ENCODE peak calls at places on chromosomes 3 and 15, in six cellular contexts. B is IMR-90, J is SK-N-SH, Z is A549, V is HepG2, H is K562. D is an unnamed sample.

GRCh38 chr15:35466476-35466875 is 79.5 kb downstream of the DPH6 start:
- DNase-seq in B (peak; percentile 13), J (no peak), Z (no peak), V (no peak), H (no peak), D (no peak)

GRCh38 chr3:105899528-105899927 is 30.7 kb upstream of the CBLB start:
- DNase-seq in B (peak; percentile 79), J (no peak), Z (no peak), V (no peak), H (no peak), D (no peak)

GRCh38 chr3:57952208-57952631 is 56.0 kb upstream of the FLNB start:
- DNase-seq in B (peak; percentile 96), J (peak; percentile 34), Z (no peak), V (peak; percentile 49), H (peak; percentile 22), D (no peak)

GRCh38 chr15:63323798-63324651 is 46.6 kb downstream of the APH1B start:
- DNase-seq in B (no peak), J (peak; percentile 31), Z (no peak), V (peak; percentile 3), H (no peak), D (no peak)

GRCh38 chr15:58438956-58439355 is 7.2 kb downstream of the LIPC start:
- DNase-seq in B (peak; percentile 46), J (peak; percentile 63), Z (peak; percentile 75), V (peak; percentile 77), H (peak; percentile 52), D (no peak)

GRCh38 chr3:158768881-158769518 is 32.9 kb upstream of the MFSD1 start:
- DNase-seq in B (peak; percentile 98), J (no peak), Z (no peak), V (peak; percentile 90), H (no peak), D (no peak)

GRCh38 chr15:89359471-89360293 is 25.1 kb upstream of the POLG start:
- DNase-seq in B (no peak), J (no peak), Z (no peak), V (no peak), H (no peak), D (no peak)

GRCh38 chr3:167750273-167750971 is 14.9 kb downstream of the SERPINI1 start:
- DNase-seq in B (no peak), J (no peak), Z (no peak), V (no peak), H (no peak), D (peak; percentile 52)

GRCh38 chr3:49602877-49603411 is 48.7 kb downstream of the BSN start:
- DNase-seq in B (no peak), J (no peak), Z (no peak), V (no peak), H (no peak), D (no peak)

GRCh38 chr15:92159906-92160841 is 233.5 kb upstream of the ST8SIA2 start:
- DNase-seq in B (no peak), J (peak; percentile 14), Z (no peak), V (no peak), H (no peak), D (no peak)

GRCh38 chr3:39473452-39474125 is 6.1 kb downstream of the MOBP start:
- DNase-seq in B (no peak), J (no peak), Z (no peak), V (no peak), H (no peak), D (no peak)

GRCh38 chr3:46107682-46108081 is 80.4 kb upstream of the XCR1 start:
- DNase-seq in B (no peak), J (no peak), Z (no peak), V (no peak), H (no peak), D (no peak)

GRCh38 chr15:73844356-73844755 is 29.0 kb upstream of the TBC1D21 start:
- DNase-seq in B (peak; percentile 44), J (no peak), Z (no peak), V (no peak), H (no peak), D (no peak)

GRCh38 chr3:10198761-10199688 is 34.3 kb downstream of the IRAK2 start:
- DNase-seq in B (peak; percentile 88), J (no peak), Z (peak; percentile 50), V (peak; percentile 12), H (peak; percentile 70), D (peak; percentile 80)

GRCh38 chr15:80210612-80211554 is 41.1 kb downstream of the CTXND1 start:
- DNase-seq in B (no peak), J (no peak), Z (no peak), V (no peak), H (no peak), D (no peak)

GRCh38 chr3:48370330-48370708 is 1.7 kb upstream of the FBXW12 start:
- DNase-seq in B (no peak), J (no peak), Z (no peak), V (no peak), H (no peak), D (no peak)

GRCh38 chr3:51391075-51391565 is at the start of gene RBM15B:
- DNase-seq in B (peak; percentile 96), J (peak; percentile 98), Z (peak; percentile 82), V (peak; percentile 90), H (peak; percentile 92), D (peak; percentile 80)

GRCh38 chr15:33852094-33852493 is 116.2 kb upstream of the CHRM5 start:
- DNase-seq in B (peak; percentile 17), J (no peak), Z (no peak), V (no peak), H (no peak), D (no peak)

GRCh38 chr3:107367353-107367752 is 9.9 kb upstream of the CCDC54 start:
- DNase-seq in B (peak; percentile 88), J (no peak), Z (peak; percentile 28), V (no peak), H (peak; percentile 65), D (no peak)

GRCh38 chr15:89893696-89894450 is at the start of gene AP3S2:
- DNase-seq in B (peak; percentile 94), J (peak; percentile 89), Z (peak; percentile 91), V (peak; percentile 87), H (peak; percentile 87), D (peak; percentile 73)

GRCh38 chr3:11601446-11602241 is 42.1 kb downstream of the VGLL4 start:
- DNase-seq in B (peak; percentile 39), J (no peak), Z (no peak), V (no peak), H (no peak), D (peak; percentile 47)

GRCh38 chr3:189712906-189713483 is 81.8 kb downstream of the TP63 start:
- DNase-seq in B (peak; percentile 29), J (no peak), Z (no peak), V (peak; percentile 7), H (no peak), D (no peak)

GRCh38 chr3:119296723-119297122 is 2.5 kb downstream of the ARHGAP31 start:
- DNase-seq in B (no peak), J (peak; percentile 59), Z (no peak), V (no peak), H (no peak), D (no peak)

GRCh38 chr15:75532413-75533250 is 46.5 kb downstream of the PTPN9 start:
- DNase-seq in B (peak; percentile 88), J (peak; percentile 50), Z (peak; percentile 64), V (peak; percentile 57), H (peak; percentile 47), D (no peak)

GRCh38 chr3:172042136-172042535 is 2.8 kb downstream of the FNDC3B start:
- DNase-seq in B (no peak), J (no peak), Z (no peak), V (no peak), H (no peak), D (no peak)

GRCh38 chr15:70158309-70158995 is 60.7 kb upstream of the TLE3 start:
- DNase-seq in B (no peak), J (no peak), Z (no peak), V (no peak), H (no peak), D (no peak)

GRCh38 chr3:72694398-72694797 is 153.8 kb downstream of the SHQ1 start:
- DNase-seq in B (peak; percentile 6), J (no peak), Z (no peak), V (no peak), H (no peak), D (no peak)

GRCh38 chr15:50145451-50145872 is 26.4 kb upstream of the ATP8B4 start:
- DNase-seq in B (peak; percentile 88), J (peak; percentile 67), Z (peak; percentile 65), V (peak; percentile 78), H (peak; percentile 60), D (peak; percentile 16)
- TF ChIP-seq SMC3 in B (peak; percentile 58), J (peak; percentile 62), Z (peak; percentile 89), V (peak; percentile 41), H (peak; percentile 4), D (peak; percentile 54)

GRCh38 chr15:52922871-52923270 is 132.7 kb upstream of the ONECUT1 start:
- DNase-seq in B (no peak), J (no peak), Z (no peak), V (no peak), H (no peak), D (no peak)
- TF ChIP-seq SMC3 in B (no peak), J (no peak), Z (no peak), V (no peak), H (no peak), D (no peak)

GRCh38 chr15:67803299-67803698 is 22.0 kb upstream of the SKOR1 start:
- DNase-seq in B (no peak), J (no peak), Z (no peak), V (no peak), H (no peak), D (no peak)

GRCh38 chr15:67801926-67802914 is 23.1 kb upstream of the SKOR1 start:
- DNase-seq in B (no peak), J (no peak), Z (no peak), V (no peak), H (no peak), D (no peak)

GRCh38 chr15:67796728-67797127 is 28.6 kb upstream of the SKOR1 start:
- DNase-seq in B (no peak), J (no peak), Z (no peak), V (no peak), H (no peak), D (no peak)

GRCh38 chr15:67801142-67801541 is 24.2 kb upstream of the SKOR1 start:
- DNase-seq in B (no peak), J (no peak), Z (no peak), V (no peak), H (no peak), D (no peak)

DNA sequence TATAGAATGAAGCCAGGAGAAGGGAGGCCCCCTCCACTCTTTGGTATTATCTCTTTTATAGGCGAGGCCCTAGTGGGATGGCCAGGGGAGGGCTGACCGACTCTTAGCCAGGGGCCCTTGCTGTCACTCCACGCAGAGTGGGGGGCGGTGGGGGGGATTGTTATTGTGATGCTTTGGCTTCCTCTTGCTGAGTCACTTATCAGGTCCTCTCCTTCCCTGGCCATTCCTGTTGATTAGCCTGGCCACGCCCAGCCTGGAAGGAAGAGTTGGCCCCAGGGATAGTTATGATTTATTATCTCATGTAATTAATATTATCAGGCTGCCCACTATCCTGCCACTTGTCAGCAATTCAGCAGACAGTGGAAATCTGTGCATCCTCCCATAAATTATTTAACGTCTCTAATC is 25.5 kb upstream of the SKOR1 start:
- DNase-seq in B (no peak), J (peak; percentile 45), Z (no peak), V (no peak), H (peak; percentile 60), D (no peak)
- TF ChIP-seq SMC3 in B (no peak), J (no peak), Z (no peak), V (no peak), H (no peak), D (no peak)

DNA sequence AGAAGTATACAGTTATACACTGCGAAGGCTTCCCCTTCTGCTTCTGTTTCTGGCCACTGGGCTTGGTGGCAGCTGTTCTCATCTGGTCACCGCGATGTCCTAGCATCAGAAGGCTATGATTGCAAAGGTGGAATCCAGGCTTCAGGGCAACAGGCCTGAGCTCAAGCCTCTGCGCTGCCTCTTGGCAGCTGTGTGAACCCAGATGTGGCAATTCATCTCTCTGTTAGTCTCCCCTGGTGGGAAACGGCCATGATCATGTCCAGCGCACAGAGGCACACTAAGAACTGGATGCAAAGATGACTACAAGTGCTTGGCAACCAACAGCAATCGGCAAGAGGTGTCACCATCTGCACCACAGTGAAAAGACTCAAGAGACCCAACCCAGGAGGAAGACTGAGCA is 78.9 kb downstream of the PCSK6 start:
- DNase-seq in B (no peak), J (no peak), Z (no peak), V (no peak), H (no peak), D (no peak)
- TF ChIP-seq SMC3 in B (no peak), J (no peak), Z (no peak), V (no peak), H (no peak), D (no peak)